ENCODE peak calls at places on chromosomes 7 and 10, in six cellular contexts. X, G, J, Y, E and T are unnamed samples.

GRCh38 chr7:11319491-11320274 is 346.0 kb downstream of the PHF14 start:
- DNase-seq in X (no peak), G (no peak), J (no peak), Y (no peak), E (no peak), T (peak; percentile 57)

GRCh38 chr10:17286562-17287089 is 58.6 kb downstream of the VIM start:
- DNase-seq in X (no peak), G (no peak), J (no peak), Y (no peak), E (no peak), T (no peak)

GRCh38 chr7:146136357-146136875 is 19.8 kb downstream of the CNTNAP2 start:
- DNase-seq in X (no peak), G (no peak), J (no peak), Y (no peak), E (no peak), T (no peak)

GRCh38 chr7:34497153-34497777 is 160.8 kb upstream of the NPSR1 start:
- DNase-seq in X (no peak), G (no peak), J (peak; percentile 8), Y (no peak), E (no peak), T (peak; percentile 5)

GRCh38 chr7:82050134-82050533 is 280.3 kb upstream of the HGF start:
- DNase-seq in X (no peak), G (no peak), J (peak; percentile 59), Y (peak; percentile 91), E (no peak), T (peak; percentile 85)

GRCh38 chr7:142866361-142867096 is 11.7 kb downstream of the EPHB6 start:
- DNase-seq in X (peak; percentile 31), G (peak; percentile 45), J (no peak), Y (no peak), E (peak; percentile 29), T (no peak)

GRCh38 chr10:69048103-69048502 is 39.8 kb upstream of the SRGN start:
- DNase-seq in X (no peak), G (no peak), J (no peak), Y (peak; percentile 76), E (peak; percentile 57), T (peak; percentile 39)

GRCh38 chr10:109454691-109455090 is 468.6 kb downstream of the XPNPEP1 start:
- DNase-seq in X (no peak), G (no peak), J (no peak), Y (no peak), E (no peak), T (no peak)

GRCh38 chr7:105748701-105749100 is 127.7 kb downstream of the ATXN7L1 start:
- DNase-seq in X (no peak), G (no peak), J (no peak), Y (no peak), E (no peak), T (no peak)

GRCh38 chr10:11300071-11300470 is 282.4 kb downstream of the CELF2 start:
- DNase-seq in X (no peak), G (no peak), J (no peak), Y (no peak), E (no peak), T (no peak)

GRCh38 chr7:128347573-128348147 is 4.0 kb upstream of the RBM28 start:
- DNase-seq in X (peak; percentile 52), G (no peak), J (peak; percentile 18), Y (peak; percentile 45), E (no peak), T (peak; percentile 49)

GRCh38 chr7:8831386-8831785 is 398.0 kb downstream of the NXPH1 start:
- DNase-seq in X (no peak), G (no peak), J (no peak), Y (no peak), E (no peak), T (no peak)

GRCh38 chr7:118473271-118473670 is 248.8 kb downstream of the ANKRD7 start:
- DNase-seq in X (no peak), G (no peak), J (no peak), Y (no peak), E (no peak), T (no peak)

GRCh38 chr7:118476036-118476435 is 251.5 kb downstream of the ANKRD7 start:
- DNase-seq in X (no peak), G (no peak), J (no peak), Y (no peak), E (no peak), T (no peak)

GRCh38 chr7:118477026-118477425 is 252.5 kb downstream of the ANKRD7 start:
- DNase-seq in X (no peak), G (no peak), J (no peak), Y (no peak), E (no peak), T (no peak)

GRCh38 chr7:118478931-118479330 is 254.4 kb downstream of the ANKRD7 start:
- DNase-seq in X (no peak), G (no peak), J (no peak), Y (no peak), E (no peak), T (no peak)

GRCh38 chr7:118478236-118478635 is 253.7 kb downstream of the ANKRD7 start:
- DNase-seq in X (no peak), G (no peak), J (no peak), Y (no peak), E (no peak), T (no peak)
- H3K27ac ChIP-seq in X (no peak overlapping the region), G (no peak overlapping the region), J (no peak overlapping the region), Y (no peak overlapping the region), E (no peak overlapping the region), T (no peak overlapping the region)

DNA sequence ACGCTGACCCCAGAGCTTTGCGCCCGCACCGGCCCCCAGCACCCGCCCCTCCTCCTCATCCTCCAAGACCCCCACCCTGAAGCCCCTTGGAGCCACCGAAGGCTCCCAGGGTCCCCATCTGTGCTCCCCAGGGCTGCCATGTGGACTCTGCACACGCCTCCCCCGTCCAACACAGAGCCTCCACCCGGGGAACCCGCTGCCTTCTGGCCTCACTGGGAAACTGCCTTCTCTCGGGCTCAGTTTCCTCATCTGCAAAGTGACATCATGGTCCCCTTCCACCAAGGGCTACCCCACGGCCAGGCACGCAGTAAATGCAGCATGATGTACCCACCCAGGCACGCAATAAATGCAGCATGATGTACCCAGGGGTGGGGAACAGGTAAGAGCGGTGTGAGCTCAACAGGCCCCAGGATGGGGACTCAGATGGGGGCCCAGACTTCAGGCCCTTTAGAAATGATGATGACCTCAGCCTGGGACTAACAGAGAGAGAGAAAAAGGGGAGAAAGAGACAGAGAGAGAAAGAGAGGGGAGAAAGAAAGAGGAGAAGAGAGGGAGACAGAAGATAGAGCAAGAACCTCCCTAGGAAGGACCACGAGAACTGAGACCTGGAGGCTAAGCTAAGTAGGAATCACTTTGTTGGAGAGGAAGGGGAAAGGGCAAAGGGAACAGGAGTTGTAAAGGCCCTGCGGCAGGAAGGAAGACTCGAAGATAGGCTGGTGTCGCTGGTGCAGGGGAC is 2.5 kb upstream of the MICALL2 start:
- DNase-seq in X (no peak), G (no peak), J (no peak), Y (no peak), E (no peak), T (no peak)
- H3K4me3 ChIP-seq in X (no peak overlapping the region), G (no peak overlapping the region), J (no peak overlapping the region), Y (no peak overlapping the region), E (no peak overlapping the region), T (no peak overlapping the region)

GRCh38 chr7:107354639-107355038 is 115.2 kb upstream of the GPR22 start:
- DNase-seq in X (no peak), G (no peak), J (no peak), Y (no peak), E (no peak), T (no peak)
- H3K27me3 ChIP-seq in X (no peaks in the 10 kb centered on the region), G (no peaks in the 10 kb centered on the region), J (no peaks in the 10 kb centered on the region), Y (no peaks in the 10 kb centered on the region), E (no peaks in the 10 kb centered on the region), T (no peaks in the 10 kb centered on the region)

GRCh38 chr10:61904711-61905445 is 3.4 kb downstream of the ARID5B start:
- DNase-seq in X (no peak), G (peak; percentile 45), J (no peak), Y (peak; percentile 80), E (no peak), T (peak; percentile 66)
- H3K27ac ChIP-seq in X (no peak overlapping the region), G (peak overlapping the region; percentile 93), J (peak overlapping the region; percentile 9), Y (peak overlapping the region; percentile 57), E (no peak overlapping the region), T (peak overlapping the region; percentile 17)

GRCh38 chr7:118285358-118285757 is 60.9 kb downstream of the ANKRD7 start:
- DNase-seq in X (peak; percentile 41), G (no peak), J (no peak), Y (no peak), E (no peak), T (no peak)
- H3K4me3 ChIP-seq in X (no peak overlapping the region), G (no peak overlapping the region), J (no peak overlapping the region), Y (no peak overlapping the region), E (no peak overlapping the region), T (no peak overlapping the region)

GRCh38 chr10:117542706-117543244 is at the start of gene EMX2:
- DNase-seq in X (no peak), G (no peak), J (no peak), Y (no peak), E (no peak), T (no peak)
- H3K27me3 ChIP-seq in X (no peaks in the 10 kb centered on the region), G (peaks cover 96% of the 10 kb centered on the region), J (no peaks in the 10 kb centered on the region), Y (peaks cover 93% of the 10 kb centered on the region), E (peaks cover 8% of the 10 kb centered on the region), T (peaks cover 58% of the 10 kb centered on the region)

DNA sequence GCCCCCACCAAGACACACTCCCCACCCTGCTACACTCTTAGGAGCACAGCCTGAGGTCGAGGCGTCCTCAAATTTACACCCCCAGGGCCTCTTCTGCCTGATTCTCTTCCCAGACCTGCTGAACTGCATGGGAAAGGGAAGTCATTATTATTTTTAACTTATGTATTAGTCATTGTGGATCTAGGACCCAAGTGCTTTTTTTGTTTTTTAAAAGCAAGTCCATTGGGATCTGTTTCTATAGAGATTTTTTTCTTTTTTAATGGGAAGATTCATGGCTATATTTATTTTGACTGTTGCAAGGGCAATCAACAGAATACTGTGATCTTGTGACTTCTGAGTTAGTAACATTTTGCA is 203.8 kb downstream of the ZMYND11 start:
- DNase-seq in X (no peak), G (no peak), J (no peak), Y (peak; percentile 11), E (no peak), T (no peak)
- H3K27ac ChIP-seq in X (no peak overlapping the region), G (no peak overlapping the region), J (no peak overlapping the region), Y (no peak overlapping the region), E (no peak overlapping the region), T (peak overlapping the region; percentile 54)

GRCh38 chr7:379456-380225 is 89.7 kb downstream of the FOXL3 start:
- DNase-seq in X (no peak), G (peak; percentile 30), J (no peak), Y (no peak), E (no peak), T (no peak)
- H3K4me3 ChIP-seq in X (no peak overlapping the region), G (peak overlapping the region; percentile 23), J (no peak overlapping the region), Y (no peak overlapping the region), E (no peak overlapping the region), T (no peak overlapping the region)